ENCODE peak calls at places on chromosomes 3 and 15, in nine cellular contexts. R, C, J, W, A, B, L, Y and K are unnamed samples.

GRCh38 chr3:67578416-67578815 is 76.0 kb downstream of the SUCLG2 start:
- DNase-seq in A (no peak), R (no peak), B (no peak), C (peak; percentile 72), J (no peak), L (no peak), W (no peak), Y (no peak), K (no peak)

GRCh38 chr3:64311424-64311920 is 86.2 kb upstream of the PRICKLE2 start:
- DNase-seq in B (no peak), C (no peak), Y (peak; percentile 4), W (no peak), A (no peak), L (no peak), R (no peak), J (no peak), K (no peak)

GRCh38 chr3:117736851-117737250 is 1027.3 kb downstream of the TUSC7 start:
- DNase-seq in W (no peak), Y (no peak), C (no peak), R (no peak), B (no peak), L (no peak), A (no peak), J (no peak), K (no peak)

GRCh38 chr3:98602078-98602678 is 8.8 kb upstream of the CPOX start:
- DNase-seq in R (no peak), A (peak; percentile 84), J (no peak), W (peak; percentile 53), L (no peak), C (peak; percentile 65), Y (peak; percentile 73), B (peak; percentile 47), K (peak; percentile 37)

GRCh38 chr15:101306341-101307047 is 11.4 kb upstream of the SNRPA1 start:
- DNase-seq in R (peak; percentile 52), A (no peak), L (no peak), B (peak; percentile 38), J (no peak), W (no peak), C (peak; percentile 45), Y (no peak), K (peak; percentile 18)

GRCh38 chr3:43894176-43895049 is 203.7 kb downstream of the ABHD5 start:
- DNase-seq in L (no peak), A (peak; percentile 43), W (peak; percentile 3), J (peak; percentile 10), Y (peak; percentile 38), B (no peak), C (peak; percentile 83), R (peak; percentile 83), K (peak; percentile 78)

GRCh38 chr3:152703245-152703900 is 131.6 kb upstream of the P2RY1 start:
- DNase-seq in Y (no peak), R (no peak), J (no peak), W (no peak), A (no peak), C (no peak), L (no peak), B (no peak), K (no peak)

GRCh38 chr15:39583586-39584265 is 2.8 kb downstream of the THBS1 start:
- DNase-seq in L (no peak), C (peak; percentile 65), B (no peak), R (no peak), J (no peak), Y (no peak), W (no peak), A (no peak), K (peak; percentile 49)

GRCh38 chr3:159978353-159978752 is 10.3 kb upstream of the IL12A start:
- DNase-seq in A (no peak), W (no peak), C (no peak), J (no peak), Y (no peak), B (no peak), L (no peak), R (no peak), K (no peak)